ENCODE peak calls at places on chromosome 3, in six cellular contexts. C is mammary epithelial cell, M is lung, B is foreskin fibroblast, O is fibroblast of the aortic adventitia, L is IMR-90. W is an unnamed sample.

GRCh38 chr3:99954914-99955644 is 137.4 kb downstream of the CMSS1 start:
- DNase-seq in M (no peak), B (no peak), O (no peak), C (no peak), L (no peak), W (no peak)

GRCh38 chr3:87949189-87949878 is 109.5 kb downstream of the CGGBP1 start:
- DNase-seq in L (no peak), C (no peak), O (no peak), B (no peak), M (no peak), W (no peak)

GRCh38 chr3:184306573-184306972 is 7.5 kb downstream of the PSMD2 start:
- DNase-seq in M (no peak), O (no peak), B (no peak), C (no peak), L (no peak), W (no peak)

GRCh38 chr3:37856381-37856780 is 5.3 kb upstream of the CTDSPL start:
- DNase-seq in L (no peak), B (no peak), O (no peak), C (no peak), M (peak; percentile 28), W (no peak)

GRCh38 chr3:174100744-174101143 is 703.2 kb downstream of the NLGN1 start:
- DNase-seq in B (peak; percentile 22), C (no peak), M (no peak), O (no peak), L (peak; percentile 30), W (no peak)

GRCh38 chr3:113243846-113244245 is 32.5 kb downstream of the BOC start:
- DNase-seq in O (no peak), L (no peak), B (no peak), M (no peak), C (no peak), W (no peak)

GRCh38 chr3:144660097-144660496 is 688.5 kb downstream of the DIPK2A start:
- DNase-seq in L (no peak), M (no peak), C (no peak), O (no peak), B (no peak), W (no peak)

GRCh38 chr3:33025648-33026178 is 71.2 kb downstream of the GLB1 start:
- DNase-seq in L (no peak), M (no peak), O (no peak), B (no peak), C (no peak), W (no peak)

GRCh38 chr3:54654776-54655175 is 273.1 kb downstream of the LRTM1 start:
- DNase-seq in L (no peak), M (no peak), C (no peak), O (no peak), B (no peak), W (no peak)

GRCh38 chr3:83523470-83524073 is 1435.2 kb upstream of the CADM2 start:
- DNase-seq in B (peak; percentile 30), C (peak; percentile 44), M (no peak), L (no peak), O (no peak), W (peak; percentile 25)

GRCh38 chr3:69675773-69676660 is 63.2 kb upstream of the MITF start:
- DNase-seq in L (no peak), C (no peak), O (no peak), M (no peak), B (no peak), W (no peak)

GRCh38 chr3:196156160-196156559 is 55.0 kb downstream of the ZDHHC19 start:
- DNase-seq in O (no peak), M (no peak), C (no peak), L (no peak), B (no peak), W (no peak)

GRCh38 chr3:100984257-100984772 is 8.9 kb downstream of the ABI3BP start:
- DNase-seq in O (no peak), M (no peak), C (no peak), L (no peak), B (peak; percentile 30), W (no peak)

GRCh38 chr3:15512173-15512572 is 9.3 kb downstream of the COLQ start:
- DNase-seq in C (no peak), O (peak; percentile 53), B (peak; percentile 20), M (peak; percentile 74), L (peak; percentile 27), W (no peak)

GRCh38 chr3:100030346-100030745 is 84.0 kb downstream of the FILIP1L start:
- DNase-seq in O (no peak), C (peak; percentile 87), L (peak; percentile 53), B (no peak), M (no peak), W (peak; percentile 75)

GRCh38 chr3:46706771-46707582 is 5.8 kb downstream of the TMIE start:
- DNase-seq in M (no peak), O (no peak), B (no peak), L (no peak), C (no peak), W (no peak)

GRCh38 chr3:11737742-11738141 is 94.0 kb upstream of the VGLL4 start:
- DNase-seq in C (no peak), M (no peak), B (no peak), O (no peak), L (no peak), W (no peak)

GRCh38 chr3:17841190-17841828 is 98.9 kb upstream of the TBC1D5 start:
- DNase-seq in B (peak; percentile 81), O (peak; percentile 61), L (peak; percentile 46), M (peak; percentile 70), C (peak; percentile 23), W (no peak)

GRCh38 chr3:37920156-37920686 is 58.5 kb downstream of the CTDSPL start:
- DNase-seq in L (no peak), M (no peak), B (no peak), O (no peak), C (no peak), W (no peak)

GRCh38 chr3:34584971-34585370 is 786.5 kb downstream of the PDCD6IP start:
- DNase-seq in B (no peak), L (no peak), O (no peak), M (no peak), C (no peak), W (no peak)

GRCh38 chr3:17949116-17949515 is 206.7 kb upstream of the TBC1D5 start:
- DNase-seq in M (no peak), C (no peak), O (no peak), L (no peak), B (no peak), W (no peak)

GRCh38 chr3:40978442-40978841 is 220.9 kb upstream of the CTNNB1 start:
- DNase-seq in L (no peak), O (no peak), M (no peak), C (no peak), B (no peak), W (no peak)

GRCh38 chr3:84965141-84965540 is 6.4 kb downstream of the CADM2 start:
- DNase-seq in O (no peak), B (no peak), C (no peak), L (no peak), M (no peak), W (no peak)

GRCh38 chr3:84967767-84968581 is 9.2 kb downstream of the CADM2 start:
- DNase-seq in C (no peak), B (no peak), L (no peak), O (no peak), M (no peak), W (no peak)

GRCh38 chr3:84963137-84963536 is 4.3 kb downstream of the CADM2 start:
- DNase-seq in L (no peak), M (no peak), B (no peak), O (no peak), C (no peak), W (no peak)

GRCh38 chr3:84974347-84974746 is 15.6 kb downstream of the CADM2 start:
- DNase-seq in O (no peak), B (peak; percentile 5), C (no peak), M (no peak), L (no peak), W (no peak)

DNA sequence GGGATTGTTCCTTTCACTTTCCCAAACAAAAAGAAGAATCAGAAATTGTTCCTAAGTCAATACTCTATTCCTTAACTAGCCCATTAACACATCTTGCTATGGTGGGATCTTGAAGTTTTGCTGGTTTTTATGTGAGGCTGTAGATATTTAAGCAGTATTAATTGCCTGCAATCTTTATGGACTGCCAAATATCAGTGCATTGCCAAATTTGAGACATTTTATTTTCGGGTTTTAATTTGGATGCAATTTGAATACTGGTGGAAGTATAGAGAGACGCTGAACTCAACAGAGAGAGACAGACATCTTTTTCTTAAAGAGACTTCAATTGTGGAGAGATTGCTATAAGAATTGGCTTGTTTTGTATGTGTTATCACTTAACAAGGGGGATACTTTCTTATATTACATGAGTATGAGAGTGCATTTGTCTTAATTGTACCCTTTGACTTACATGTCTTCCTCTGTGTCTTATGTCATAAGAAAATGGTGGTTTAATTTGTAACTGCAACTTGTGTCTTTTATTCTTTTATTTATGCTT is 10.0 kb downstream of the CADM2 start:
- DNase-seq in B (no peak), L (no peak), O (no peak), M (no peak), C (no peak), W (no peak)
- H3K4me3 ChIP-seq in B (no peak overlapping the region), L (no peak overlapping the region), O (no peak overlapping the region), M (no peak overlapping the region), C (no peak overlapping the region), W (no peak overlapping the region)

DNA sequence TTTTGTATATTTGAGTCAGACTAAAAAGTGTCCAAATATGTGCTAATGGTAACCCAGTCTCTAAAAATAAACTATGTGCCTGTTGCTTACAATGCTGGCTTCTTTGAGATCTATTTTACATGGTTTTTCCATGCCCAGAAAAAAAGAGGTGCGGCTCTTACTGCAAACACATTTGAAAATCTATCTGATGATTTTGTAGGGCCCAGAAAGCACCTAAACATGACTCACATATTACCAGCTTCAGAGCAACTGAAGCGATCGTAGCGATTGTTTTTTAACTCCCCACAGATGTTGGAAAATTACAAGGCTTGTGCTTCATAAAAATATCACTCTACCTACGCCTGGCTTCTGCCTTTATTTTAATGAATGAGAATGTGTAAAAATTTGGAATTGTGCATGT is 53.5 kb downstream of the SUCNR1 start:
- DNase-seq in B (peak; percentile 86), L (peak; percentile 76), C (peak; percentile 60), M (no peak), O (peak; percentile 87), W (peak; percentile 44)
- H3K4me3 ChIP-seq in B (no peak overlapping the region), L (no peak overlapping the region), C (no peak overlapping the region), M (no peak overlapping the region), O (peak overlapping the region; percentile 11), W (no peak overlapping the region)

DNA sequence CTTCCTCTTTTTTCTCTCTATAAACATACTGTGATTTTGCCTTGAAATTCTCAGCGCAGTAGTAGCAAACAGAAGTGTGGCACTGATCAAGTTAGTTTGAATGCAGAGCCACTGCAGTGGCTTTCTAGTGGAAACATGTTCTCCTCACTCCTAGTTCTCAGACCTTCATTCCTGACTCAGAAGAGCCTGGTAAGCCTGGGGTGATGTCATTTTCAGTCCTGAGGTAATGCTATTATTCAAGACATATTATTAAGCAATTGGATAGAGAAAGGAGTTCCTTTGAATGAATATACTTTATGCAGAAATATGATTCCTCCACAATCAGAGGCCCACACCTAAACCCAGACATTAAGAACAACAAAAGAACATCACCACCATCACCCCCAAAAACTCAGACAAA is 255.2 kb upstream of the TBL1XR1 start:
- DNase-seq in O (peak; percentile 87), M (no peak), B (peak; percentile 90), C (peak; percentile 96), L (peak; percentile 94), W (peak; percentile 77)
- H3K4me3 ChIP-seq in O (no peak overlapping the region), M (no peak overlapping the region), B (no peak overlapping the region), C (no peak overlapping the region), L (no peak overlapping the region), W (no peak overlapping the region)

DNA sequence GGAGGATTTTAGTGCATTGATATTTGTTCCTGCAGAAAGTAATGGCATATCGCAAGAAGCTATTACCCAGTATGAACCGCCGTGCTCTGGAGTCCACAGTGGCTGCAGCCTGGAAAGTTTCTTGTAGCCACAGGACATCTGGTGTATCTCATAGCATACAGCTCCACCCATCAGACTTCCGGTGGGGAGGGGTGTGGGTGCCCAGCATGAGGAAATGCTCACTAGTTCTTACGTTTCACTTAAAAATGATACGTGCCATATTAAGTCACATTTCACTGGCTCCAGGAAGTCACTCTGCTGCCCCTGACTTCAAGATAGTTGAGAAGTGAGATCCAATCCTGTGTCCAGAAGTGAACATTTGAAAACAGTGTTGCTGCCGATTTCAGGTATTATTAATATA is 990.4 kb downstream of the GBE1 start:
- DNase-seq in C (no peak), L (no peak), O (peak; percentile 51), M (no peak), B (no peak), W (no peak)
- H3K4me3 ChIP-seq in C (no peak overlapping the region), L (no peak overlapping the region), O (no peak overlapping the region), M (no peak overlapping the region), B (no peak overlapping the region), W (no peak overlapping the region)

W was measured in epithelial cell of proximal tubule.